ENCODE peak calls at places on chromosomes 13 and 19, in four cellular contexts. G is HL-60, K is K562, X is GM12878. P is an unnamed sample.

GRCh38 chr19:20664917-20665781 is 3.8 kb upstream of the ZNF626 start:
- DNase-seq in G (no peak), K (no peak), X (no peak), P (no peak)

GRCh38 chr13:105031306-105031705 is 1504.2 kb downstream of the EFNB2 start:
- DNase-seq in G (no peak), K (no peak), X (no peak), P (no peak)

GRCh38 chr13:62482351-62482750 is 1066.7 kb upstream of the PCDH20 start:
- DNase-seq in G (no peak), K (no peak), X (no peak), P (no peak)

GRCh38 chr19:11361037-11361770 is 6.0 kb downstream of the PLPPR2 start:
- DNase-seq in G (no peak), K (peak), X (no peak), P (no peak)

GRCh38 chr19:40174087-40174486 is 17.1 kb upstream of the MAP3K10 start:
- DNase-seq in G (no peak), K (no peak), X (no peak), P (no peak)

GRCh38 chr19:35666251-35666913 is at the start of gene UPK1A:
- DNase-seq in G (no peak), K (no peak), X (no peak), P (no peak)

GRCh38 chr13:75326173-75327131 is 155.5 kb downstream of the TBC1D4 start:
- DNase-seq in G (no peak), K (peak), X (no peak), P (peak)

GRCh38 chr19:31270897-31271568 is 78.2 kb downstream of the TSHZ3 start:
- DNase-seq in G (no peak), K (no peak), X (no peak), P (no peak)

GRCh38 chr13:112961457-112962369 is 7.3 kb upstream of the MCF2L start:
- DNase-seq in G (no peak), K (no peak), X (no peak), P (no peak)

GRCh38 chr19:7507884-7508283 is 8.0 kb upstream of the ZNF358 start:
- DNase-seq in G (peak), K (peak), X (no peak), P (no peak)

GRCh38 chr13:42497798-42498197 is 76.2 kb upstream of the TNFSF11 start:
- DNase-seq in G (no peak), K (no peak), X (peak), P (peak)

GRCh38 chr13:101875717-101876393 is 423.4 kb downstream of the ITGBL1 start:
- DNase-seq in G (no peak), K (no peak), X (no peak), P (no peak)

GRCh38 chr19:34979819-34980640 is 16.0 kb upstream of the ZNF792 start:
- DNase-seq in G (no peak), K (no peak), X (no peak), P (no peak)

GRCh38 chr19:13366529-13367143 is 139.6 kb downstream of the CACNA1A start:
- DNase-seq in G (no peak), K (peak), X (no peak), P (no peak)

GRCh38 chr13:113532156-113532806 is 41.8 kb upstream of the DCUN1D2 start:
- DNase-seq in G (no peak), K (no peak), X (no peak), P (no peak)

DNA sequence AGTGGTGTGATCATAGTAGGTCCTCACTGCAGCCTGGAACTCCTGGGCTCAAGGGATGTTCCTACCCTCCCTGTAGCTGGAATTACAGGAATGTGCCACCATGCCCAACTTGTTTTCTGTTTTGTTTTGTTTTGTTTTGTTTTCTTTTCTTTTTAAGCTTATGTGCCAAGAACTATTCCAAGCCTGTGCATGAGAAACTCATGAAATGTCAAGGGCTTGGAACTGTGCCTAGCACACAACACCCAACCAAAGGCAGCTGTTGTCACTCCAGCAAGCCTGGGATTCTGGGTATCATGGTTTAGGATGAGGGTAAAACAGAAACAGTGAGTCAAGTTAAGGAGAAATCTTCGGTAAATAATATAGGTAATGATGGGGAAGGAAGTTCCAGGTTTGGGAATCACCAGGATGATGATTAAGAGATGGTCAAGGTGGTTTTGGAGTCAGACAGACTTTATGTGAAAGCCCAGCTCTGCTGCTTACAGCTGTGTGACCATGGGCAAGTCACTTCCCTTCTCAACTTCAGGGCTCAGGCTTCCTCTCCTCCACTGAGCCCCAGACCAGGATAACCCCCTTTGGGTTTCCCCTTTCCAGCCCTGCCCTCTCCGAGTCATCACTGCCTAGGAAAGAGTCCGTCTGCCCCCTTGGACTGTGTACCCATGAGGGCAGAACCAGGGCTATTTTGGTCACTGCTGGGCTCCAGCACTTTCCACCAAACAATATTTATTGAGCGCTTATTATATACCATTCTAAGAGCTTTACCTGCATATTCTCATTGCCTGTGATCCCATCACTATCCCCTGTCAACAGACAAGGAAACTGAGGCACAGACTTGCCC is 5.0 kb downstream of the PVR start:
- DNase-seq in G (no peak), K (no peak), X (no peak), P (no peak)
- TF ChIP-seq SPI1 in G (peak), K (no peak), X (peak), P (no peak)

GRCh38 chr19:14786421-14786851 is 8.1 kb upstream of the ADGRE2 start:
- DNase-seq in G (no peak), K (peak), X (no peak), P (peak)
- TF ChIP-seq SPI1 in G (no peak), K (no peak), X (no peak), P (no peak)

GRCh38 chr13:26377038-26377437 is 123.1 kb downstream of the CDK8 start:
- DNase-seq in G (peak), K (peak), X (no peak), P (no peak)
- TF ChIP-seq SPI1 in G (no peak), K (no peak), X (no peak), P (no peak)

GRCh38 chr13:106232680-106233079 is 302.8 kb downstream of the EFNB2 start:
- DNase-seq in G (no peak), K (no peak), X (no peak), P (no peak)
- TF ChIP-seq SPI1 in G (no peak), K (no peak), X (no peak), P (no peak)

GRCh38 chr19:1412323-1412923 is 5.0 kb downstream of the DAZAP1 start:
- DNase-seq in G (no peak), K (no peak), X (no peak), P (no peak)

GRCh38 chr19:1410136-1410786 is 2.9 kb downstream of the DAZAP1 start:
- DNase-seq in G (no peak), K (no peak), X (no peak), P (no peak)

GRCh38 chr19:1412995-1413889 is 5.9 kb downstream of the DAZAP1 start:
- DNase-seq in G (no peak), K (no peak), X (no peak), P (no peak)

GRCh38 chr19:1410789-1411188 is 3.4 kb downstream of the DAZAP1 start:
- DNase-seq in G (no peak), K (no peak), X (no peak), P (no peak)

DNA sequence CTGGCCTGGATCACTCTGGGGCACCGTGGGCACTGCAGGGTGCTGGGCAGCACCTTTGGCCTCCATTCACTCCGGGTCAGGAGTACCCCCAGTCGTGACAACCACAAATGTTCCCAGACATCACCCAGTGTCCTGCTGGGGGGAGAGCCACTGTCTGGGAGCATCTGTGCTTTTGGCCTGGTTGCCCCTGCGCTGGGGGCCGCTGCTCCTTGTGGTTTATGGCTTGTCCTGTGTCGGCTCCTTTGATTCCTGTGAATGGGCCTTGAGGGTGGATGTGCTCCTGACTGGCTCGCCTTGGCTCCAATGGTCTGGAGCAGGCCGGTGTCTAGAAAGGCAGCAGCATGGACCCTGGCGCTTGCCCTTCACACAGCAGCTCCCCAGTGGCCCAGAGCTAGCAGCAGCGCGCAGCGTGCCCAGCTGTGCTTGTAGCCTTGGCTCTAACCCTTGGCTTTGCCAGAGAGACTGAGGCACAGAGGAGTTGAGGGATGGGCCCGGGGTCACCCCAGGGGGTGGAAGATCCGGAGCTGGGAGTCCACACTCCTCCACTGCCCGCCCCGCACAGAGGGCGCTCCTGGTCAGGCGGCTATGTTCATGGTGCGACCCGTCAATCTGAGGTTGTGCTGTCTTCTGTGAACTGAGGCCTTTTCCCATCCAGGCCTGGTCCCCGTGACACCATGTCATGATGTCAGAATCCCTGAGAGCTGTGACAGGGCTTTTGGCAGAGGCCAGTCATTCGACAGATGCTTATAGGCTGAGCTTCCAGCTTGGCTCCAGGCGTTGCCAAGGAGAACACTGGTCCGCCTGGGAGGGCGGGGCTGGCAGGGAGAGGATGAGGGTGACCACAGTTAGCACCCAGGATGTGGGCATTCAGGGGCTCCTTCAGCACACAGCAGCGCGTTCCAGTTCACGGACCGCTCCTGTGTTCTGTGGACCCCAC is 4.1 kb downstream of the DAZAP1 start:
- DNase-seq in G (no peak), K (no peak), X (no peak), P (no peak)
- TF ChIP-seq SPI1 in G (no peak), K (no peak), X (no peak), P (no peak)

GRCh38 chr13:65057986-65058385 is 2172.2 kb downstream of the PCDH9 start:
- DNase-seq in G (no peak), K (no peak), X (no peak), P (no peak)

GRCh38 chr13:65064967-65065366 is 2165.2 kb downstream of the PCDH9 start:
- DNase-seq in G (no peak), K (no peak), X (no peak), P (no peak)

GRCh38 chr13:65063753-65064152 is 2166.4 kb downstream of the PCDH9 start:
- DNase-seq in G (no peak), K (no peak), X (no peak), P (no peak)
- TF ChIP-seq SPI1 in G (no peak), K (no peak), X (no peak), P (no peak)

GRCh38 chr13:79448413-79448812 is 32.5 kb upstream of the NDFIP2 start:
- DNase-seq in G (peak), K (no peak), X (no peak), P (no peak)
- TF ChIP-seq SPI1 in G (peak), K (peak), X (peak), P (peak)

GRCh38 chr19:29871143-29871542 is 59.4 kb downstream of the CCNE1 start:
- DNase-seq in G (no peak), K (no peak), X (no peak), P (no peak)
- TF ChIP-seq SPI1 in G (no peak), K (no peak), X (no peak), P (no peak)

DNA sequence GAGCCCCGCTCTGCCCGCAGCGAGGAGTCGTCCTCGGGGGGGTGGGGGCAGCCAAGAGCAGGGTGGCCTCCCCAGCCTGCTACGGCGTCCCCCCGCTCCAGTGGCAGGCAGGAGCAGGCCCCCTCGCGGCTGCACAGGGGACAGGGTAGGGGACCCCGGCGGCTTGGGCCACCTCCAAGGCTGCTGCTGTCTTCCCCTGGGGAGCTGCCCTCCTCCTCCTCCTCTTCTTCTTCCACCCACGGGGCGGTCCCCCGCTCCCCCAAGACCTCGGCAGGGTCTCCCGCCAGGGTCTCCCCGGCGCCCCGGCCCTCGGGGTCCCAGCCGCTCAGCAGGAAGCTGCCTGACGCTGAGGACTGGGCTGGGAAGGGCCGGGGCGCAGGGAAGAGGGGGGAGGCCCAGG is 12.7 kb downstream of the LMTK3 start:
- DNase-seq in G (no peak), K (no peak), X (no peak), P (no peak)
- TF ChIP-seq SPI1 in G (no peak), K (no peak), X (no peak), P (no peak)

GRCh38 chr13:28097503-28097902 is 2.9 kb downstream of the FLT3 start:
- DNase-seq in G (no peak), K (no peak), X (no peak), P (no peak)

GRCh38 chr13:28094311-28094710 is 6.1 kb downstream of the FLT3 start:
- DNase-seq in G (peak), K (no peak), X (no peak), P (no peak)

GRCh38 chr13:28100149-28101121 is at the start of gene FLT3:
- DNase-seq in G (peak), K (no peak), X (no peak), P (peak)

GRCh38 chr13:28093871-28094270 is 6.5 kb downstream of the FLT3 start:
- DNase-seq in G (peak), K (no peak), X (no peak), P (no peak)

GRCh38 chr13:28099396-28100148 is 804 bp downstream of the FLT3 start:
- DNase-seq in G (no peak), K (no peak), X (no peak), P (no peak)
- TF ChIP-seq SPI1 in G (no peak), K (no peak), X (no peak), P (no peak)